ENCODE peak calls at places on chromosomes 11 and 22, in ten cellular contexts. P is activated gamma-delta T cell treated with Interleukin-2 at 50 U/mL for 16 hours, Y is ovary, X is posterior vena cava, G is astrocyte of the spinal cord, D is NAMALWA, Z is DND-41, B is germinal center, T is astrocyte of the hippocampus, A is mucosa of gallbladder. O is an unnamed sample.
A peak's percentile ranks its signal among the peaks of the same experiment; 100 is the strongest.

GRCh38 chr11:122180435-122180834 is 64.4 kb upstream of the BLID start:
- DNase-seq in P (no peak), Y (no peak), X (no peak), G (peak; percentile 98), D (no peak), Z (no peak), B (no peak), T (peak; percentile 88), A (no peak), O (no peak)

GRCh38 chr11:14148653-14149273 is 186.2 kb downstream of the SPON1 start:
- DNase-seq in P (no peak), Y (no peak), X (no peak), G (peak; percentile 39), D (peak; percentile 63), Z (no peak), B (no peak), T (peak; percentile 49), A (no peak), O (peak; percentile 17)

GRCh38 chr22:50260801-50261614 is 475 bp downstream of the MAPK12 start:
- DNase-seq in P (no peak), Y (peak; percentile 76), X (no peak), G (peak; percentile 66), D (peak; percentile 65), Z (no peak), B (no peak), T (peak; percentile 86), A (no peak), O (no peak)

GRCh38 chr11:22192642-22193347 is at the start of gene ANO5:
- DNase-seq in P (peak; percentile 3), Y (peak; percentile 59), X (peak; percentile 83), G (no peak), D (no peak), Z (no peak), B (peak; percentile 2), T (peak; percentile 64), A (peak; percentile 70), O (no peak)

GRCh38 chr11:25816411-25816810 is 515.5 kb upstream of the ANO3 start:
- DNase-seq in P (no peak), Y (no peak), X (no peak), G (no peak), D (no peak), Z (no peak), B (no peak), T (no peak), A (no peak), O (no peak)

GRCh38 chr11:47305734-47306483 is 36.0 kb downstream of the MADD start:
- DNase-seq in P (no peak), Y (no peak), X (no peak), G (no peak), D (no peak), Z (no peak), B (no peak), T (peak; percentile 42), A (no peak), O (no peak)

GRCh38 chr11:64996710-64997380 is at the start of gene BATF2:
- DNase-seq in P (no peak), Y (peak; percentile 72), X (peak; percentile 90), G (peak; percentile 39), D (peak; percentile 47), Z (peak; percentile 27), B (peak; percentile 80), T (peak; percentile 60), A (peak; percentile 80), O (no peak)

GRCh38 chr22:22427542-22428065 is 80.9 kb downstream of the ZNF280B start:
- DNase-seq in P (no peak), Y (no peak), X (no peak), G (no peak), D (no peak), Z (no peak), B (no peak), T (no peak), A (no peak), O (no peak)

GRCh38 chr11:9774109-9774508 is 110.2 kb downstream of the SWAP70 start:
- DNase-seq in P (no peak), Y (no peak), X (no peak), G (no peak), D (no peak), Z (no peak), B (no peak), T (no peak), A (no peak), O (no peak)

GRCh38 chr11:115126515-115127208 is 377.6 kb downstream of the CADM1 start:
- DNase-seq in P (no peak), Y (no peak), X (no peak), G (no peak), D (peak; percentile 13), Z (no peak), B (no peak), T (no peak), A (no peak), O (no peak)